ENCODE peak calls at places on chromosomes 3 and 15, in eight cellular contexts. One of them, this sample, is unnamed.

GRCh38 chr3:8851703-8852102 is 82.3 kb upstream of the OXTR start:
- DNase-seq in stimulated activated CD8-positive, alpha-beta memory T cell treated with anti-CD3 and anti-CD28 coated beads, Interleukin-7, amount 100 ng/mL, for 48 hours: no peak
- DNase-seq in ELF-1: peak; percentile 25
- DNase-seq in activated CD8-positive, alpha-beta memory T cell treated with anti-CD3 and anti-CD28 coated beads, Interleukin-2, amount 10 ng/mL, durations not matched to agents 7 days and 5 days: no peak
- DNase-seq in hippocampal formation: no peak
- DNase-seq in WTC11: no peak
- DNase-seq in H54: peak; percentile 33
- DNase-seq in heart right ventricle: no peak
- DNase-seq in this sample: no peak

GRCh38 chr15:57312323-57313133 is 63.8 kb upstream of the CGNL1 start:
- DNase-seq in stimulated activated CD8-positive, alpha-beta memory T cell treated with anti-CD3 and anti-CD28 coated beads, Interleukin-7, amount 100 ng/mL, for 48 hours: no peak
- DNase-seq in ELF-1: no peak
- DNase-seq in activated CD8-positive, alpha-beta memory T cell treated with anti-CD3 and anti-CD28 coated beads, Interleukin-2, amount 10 ng/mL, durations not matched to agents 7 days and 5 days: no peak
- DNase-seq in hippocampal formation: no peak
- DNase-seq in WTC11: no peak
- DNase-seq in H54: no peak
- DNase-seq in heart right ventricle: no peak
- DNase-seq in this sample: no peak

GRCh38 chr3:124174463-124174862 is 182.5 kb upstream of the ROPN1 start:
- DNase-seq in stimulated activated CD8-positive, alpha-beta memory T cell treated with anti-CD3 and anti-CD28 coated beads, Interleukin-7, amount 100 ng/mL, for 48 hours: no peak
- DNase-seq in ELF-1: no peak
- DNase-seq in activated CD8-positive, alpha-beta memory T cell treated with anti-CD3 and anti-CD28 coated beads, Interleukin-2, amount 10 ng/mL, durations not matched to agents 7 days and 5 days: no peak
- DNase-seq in hippocampal formation: no peak
- DNase-seq in WTC11: no peak
- DNase-seq in H54: no peak
- DNase-seq in heart right ventricle: peak; percentile 23
- DNase-seq in this sample: no peak

GRCh38 chr3:108124337-108125150 is 33.7 kb upstream of the CD47 start:
- DNase-seq in stimulated activated CD8-positive, alpha-beta memory T cell treated with anti-CD3 and anti-CD28 coated beads, Interleukin-7, amount 100 ng/mL, for 48 hours: peak; percentile 45
- DNase-seq in ELF-1: no peak
- DNase-seq in activated CD8-positive, alpha-beta memory T cell treated with anti-CD3 and anti-CD28 coated beads, Interleukin-2, amount 10 ng/mL, durations not matched to agents 7 days and 5 days: peak; percentile 80
- DNase-seq in hippocampal formation: peak; percentile 29
- DNase-seq in WTC11: no peak
- DNase-seq in H54: no peak
- DNase-seq in heart right ventricle: no peak
- DNase-seq in this sample: peak; percentile 76

GRCh38 chr3:42668793-42669217 is 15.3 kb downstream of the ZBTB47 start:
- DNase-seq in stimulated activated CD8-positive, alpha-beta memory T cell treated with anti-CD3 and anti-CD28 coated beads, Interleukin-7, amount 100 ng/mL, for 48 hours: no peak
- DNase-seq in ELF-1: no peak
- DNase-seq in activated CD8-positive, alpha-beta memory T cell treated with anti-CD3 and anti-CD28 coated beads, Interleukin-2, amount 10 ng/mL, durations not matched to agents 7 days and 5 days: no peak
- DNase-seq in hippocampal formation: no peak
- DNase-seq in WTC11: no peak
- DNase-seq in H54: no peak
- DNase-seq in heart right ventricle: no peak
- DNase-seq in this sample: no peak

GRCh38 chr3:5022966-5023776 is 43.9 kb downstream of the BHLHE40 start:
- DNase-seq in stimulated activated CD8-positive, alpha-beta memory T cell treated with anti-CD3 and anti-CD28 coated beads, Interleukin-7, amount 100 ng/mL, for 48 hours: no peak
- DNase-seq in ELF-1: peak; percentile 96
- DNase-seq in activated CD8-positive, alpha-beta memory T cell treated with anti-CD3 and anti-CD28 coated beads, Interleukin-2, amount 10 ng/mL, durations not matched to agents 7 days and 5 days: no peak
- DNase-seq in hippocampal formation: no peak
- DNase-seq in WTC11: no peak
- DNase-seq in H54: peak; percentile 63
- DNase-seq in heart right ventricle: no peak
- DNase-seq in this sample: no peak

GRCh38 chr3:139427283-139428060 is 38.0 kb upstream of the COPB2 start:
- DNase-seq in stimulated activated CD8-positive, alpha-beta memory T cell treated with anti-CD3 and anti-CD28 coated beads, Interleukin-7, amount 100 ng/mL, for 48 hours: no peak
- DNase-seq in ELF-1: peak; percentile 40
- DNase-seq in activated CD8-positive, alpha-beta memory T cell treated with anti-CD3 and anti-CD28 coated beads, Interleukin-2, amount 10 ng/mL, durations not matched to agents 7 days and 5 days: no peak
- DNase-seq in hippocampal formation: peak; percentile 94
- DNase-seq in WTC11: no peak
- DNase-seq in H54: peak; percentile 37
- DNase-seq in heart right ventricle: peak; percentile 40
- DNase-seq in this sample: peak; percentile 29

GRCh38 chr3:140247775-140248174 is 312.8 kb downstream of the CLSTN2 start:
- DNase-seq in stimulated activated CD8-positive, alpha-beta memory T cell treated with anti-CD3 and anti-CD28 coated beads, Interleukin-7, amount 100 ng/mL, for 48 hours: no peak
- DNase-seq in ELF-1: no peak
- DNase-seq in activated CD8-positive, alpha-beta memory T cell treated with anti-CD3 and anti-CD28 coated beads, Interleukin-2, amount 10 ng/mL, durations not matched to agents 7 days and 5 days: no peak
- DNase-seq in hippocampal formation: no peak
- DNase-seq in WTC11: no peak
- DNase-seq in H54: no peak
- DNase-seq in heart right ventricle: no peak
- DNase-seq in this sample: no peak

GRCh38 chr3:187367561-187368103 is 553 bp upstream of the RTP4 start:
- DNase-seq in stimulated activated CD8-positive, alpha-beta memory T cell treated with anti-CD3 and anti-CD28 coated beads, Interleukin-7, amount 100 ng/mL, for 48 hours: no peak
- DNase-seq in ELF-1: no peak
- DNase-seq in activated CD8-positive, alpha-beta memory T cell treated with anti-CD3 and anti-CD28 coated beads, Interleukin-2, amount 10 ng/mL, durations not matched to agents 7 days and 5 days: no peak
- DNase-seq in hippocampal formation: no peak
- DNase-seq in WTC11: no peak
- DNase-seq in H54: no peak
- DNase-seq in heart right ventricle: no peak
- DNase-seq in this sample: no peak

GRCh38 chr15:29670945-29671307 is 151.3 kb downstream of the TJP1 start:
- DNase-seq in stimulated activated CD8-positive, alpha-beta memory T cell treated with anti-CD3 and anti-CD28 coated beads, Interleukin-7, amount 100 ng/mL, for 48 hours: no peak
- DNase-seq in ELF-1: no peak
- DNase-seq in activated CD8-positive, alpha-beta memory T cell treated with anti-CD3 and anti-CD28 coated beads, Interleukin-2, amount 10 ng/mL, durations not matched to agents 7 days and 5 days: no peak
- DNase-seq in hippocampal formation: no peak
- DNase-seq in WTC11: no peak
- DNase-seq in H54: peak; percentile 73
- DNase-seq in heart right ventricle: no peak
- DNase-seq in this sample: no peak

GRCh38 chr15:70066004-70066403 is 31.7 kb downstream of the TLE3 start:
- DNase-seq in stimulated activated CD8-positive, alpha-beta memory T cell treated with anti-CD3 and anti-CD28 coated beads, Interleukin-7, amount 100 ng/mL, for 48 hours: no peak
- DNase-seq in ELF-1: no peak
- DNase-seq in activated CD8-positive, alpha-beta memory T cell treated with anti-CD3 and anti-CD28 coated beads, Interleukin-2, amount 10 ng/mL, durations not matched to agents 7 days and 5 days: no peak
- DNase-seq in hippocampal formation: no peak
- DNase-seq in WTC11: no peak
- DNase-seq in H54: no peak
- DNase-seq in heart right ventricle: no peak
- DNase-seq in this sample: no peak

This sample was measured in activated CD8-positive, alpha-beta T cell treated with anti-CD3 and anti-CD28 coated beads, Interleukin-2, amount 10 ng/mL, durations not matched to agents 7 days and 5 days.